ENCODE peak calls at places on chromosomes 2 and 18, in four cellular contexts. V is H9, A is mesenchymal stem cell, J is trophoblast cell. F is an unnamed sample.

GRCh38 chr2:10231551-10232085 is 71.1 kb upstream of the HPCAL1 start:
- DNase-seq in V (no peak), A (no peak), J (no peak), F (no peak)

GRCh38 chr2:122261923-122262322 is 506.5 kb downstream of the TSN start:
- DNase-seq in V (no peak), A (no peak), J (no peak), F (no peak)

GRCh38 chr18:21997207-21998143 is 171.9 kb upstream of the GATA6 start:
- DNase-seq in V (no peak), A (peak), J (peak), F (peak)

GRCh38 chr2:18799397-18799796 is 210.0 kb upstream of the NT5C1B start:
- DNase-seq in V (no peak), A (no peak), J (no peak), F (no peak)

GRCh38 chr2:23009545-23010149 is 375.3 kb upstream of the KLHL29 start:
- DNase-seq in V (no peak), A (no peak), J (peak), F (no peak)

GRCh38 chr2:197706839-197707207 is 1.7 kb downstream of the MARS2 start:
- DNase-seq in V (no peak), A (no peak), J (no peak), F (no peak)

GRCh38 chr2:8402222-8402621 is 279.6 kb upstream of the ID2 start:
- DNase-seq in V (no peak), A (no peak), J (no peak), F (no peak)

GRCh38 chr2:162092656-162093556 is 18.9 kb upstream of the DPP4 start:
- DNase-seq in V (no peak), A (peak), J (peak), F (no peak)

GRCh38 chr2:65227035-65227470 is 578 bp upstream of the ACTR2 start:
- DNase-seq in V (no peak), A (no peak), J (peak), F (no peak)

GRCh38 chr18:10798727-10799435 is 273.1 kb downstream of the NAPG start:
- DNase-seq in V (no peak), A (no peak), J (no peak), F (no peak)

GRCh38 chr18:12476955-12477354 is 69.2 kb downstream of the PRELID3A start:
- DNase-seq in V (no peak), A (peak), J (no peak), F (no peak)

GRCh38 chr2:138572318-138572717 is 70.7 kb downstream of the SPOPL start:
- DNase-seq in V (no peak), A (no peak), J (no peak), F (no peak)

GRCh38 chr18:56097561-56098095 is 509.6 kb upstream of the TCF4 start:
- DNase-seq in V (no peak), A (no peak), J (no peak), F (no peak)

GRCh38 chr2:60678551-60678950 is 77.5 kb upstream of the PAPOLG start:
- DNase-seq in V (no peak), A (no peak), J (no peak), F (no peak)

GRCh38 chr2:179139506-179139905 is 89.6 kb upstream of the CCDC141 start:
- DNase-seq in V (no peak), A (no peak), J (no peak), F (no peak)

GRCh38 chr18:45940724-45941123 is 26.4 kb downstream of the EPG5 start:
- DNase-seq in V (no peak), A (no peak), J (no peak), F (no peak)

GRCh38 chr18:75036941-75037516 is 171.9 kb downstream of the PTGR3 start:
- DNase-seq in V (no peak), A (peak), J (no peak), F (no peak)

GRCh38 chr2:102620367-102620766 is 1.0 kb downstream of the SLC9A2 start:
- DNase-seq in V (peak), A (no peak), J (no peak), F (no peak)

GRCh38 chr2:121943285-121943684 is 187.8 kb downstream of the TSN start:
- DNase-seq in V (no peak), A (no peak), J (no peak), F (no peak)

GRCh38 chr2:195871326-195871725 is 197.3 kb downstream of the DNAH7 start:
- DNase-seq in V (no peak), A (no peak), J (no peak), F (no peak)

GRCh38 chr2:8623958-8624591 is 57.8 kb upstream of the ID2 start:
- DNase-seq in V (no peak), A (no peak), J (no peak), F (no peak)

GRCh38 chr2:158904126-158904525 is 64.3 kb upstream of the TANC1 start:
- DNase-seq in V (no peak), A (no peak), J (no peak), F (no peak)
- H2BK12ac ChIP-seq in V (no peak), A (no peak), J (no peak), F (no peak)

GRCh38 chr2:128396946-128397345 is 78.3 kb upstream of the HS6ST1 start:
- DNase-seq in V (no peak), A (no peak), J (peak), F (no peak)

GRCh38 chr2:128394004-128394730 is 75.5 kb upstream of the HS6ST1 start:
- DNase-seq in V (peak), A (no peak), J (peak), F (no peak)

GRCh38 chr2:128396500-128396891 is 77.8 kb upstream of the HS6ST1 start:
- DNase-seq in V (peak), A (peak), J (peak), F (no peak)

GRCh38 chr2:128395196-128395595 is 76.5 kb upstream of the HS6ST1 start:
- DNase-seq in V (no peak), A (no peak), J (no peak), F (no peak)

GRCh38 chr2:128395640-128396499 is 77.2 kb upstream of the HS6ST1 start:
- DNase-seq in V (no peak), A (peak), J (peak), F (no peak)
- H2BK12ac ChIP-seq in V (no peak), A (peak), J (peak), F (no peak)

GRCh38 chr2:234425923-234426603 is 70.8 kb downstream of the ARL4C start:
- DNase-seq in V (no peak), A (no peak), J (no peak), F (no peak)

GRCh38 chr2:234426616-234427015 is 70.3 kb downstream of the ARL4C start:
- DNase-seq in V (no peak), A (no peak), J (no peak), F (no peak)

GRCh38 chr2:234430892-234431291 is 66.0 kb downstream of the ARL4C start:
- DNase-seq in V (no peak), A (no peak), J (no peak), F (no peak)

GRCh38 chr2:234427081-234428058 is 69.5 kb downstream of the ARL4C start:
- DNase-seq in V (peak), A (peak), J (peak), F (peak)

DNA sequence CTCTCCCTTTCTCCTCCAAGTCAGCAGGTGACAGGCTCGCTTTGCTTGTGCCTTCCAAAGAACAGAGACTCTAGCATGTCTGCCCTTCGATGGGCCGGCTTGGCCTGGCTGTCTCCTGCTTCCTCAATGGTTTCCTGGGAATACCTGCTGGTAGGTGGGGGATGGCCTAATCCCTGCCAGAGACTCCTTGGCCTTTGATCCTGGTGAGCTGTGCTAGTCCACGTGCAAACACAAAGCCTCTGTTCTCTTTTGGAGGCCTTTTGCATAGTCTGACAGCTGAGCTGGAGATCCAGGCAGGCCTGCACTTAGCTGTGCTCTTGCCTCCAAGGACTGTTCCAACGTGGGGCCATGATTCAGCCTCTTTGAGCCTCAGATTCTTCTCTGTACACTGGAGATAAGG is 67.6 kb downstream of the ARL4C start:
- DNase-seq in V (no peak), A (no peak), J (no peak), F (no peak)
- H2BK12ac ChIP-seq in V (no peak), A (peak), J (no peak), F (peak)

GRCh38 chr2:85936421-85937068 is 47.8 kb upstream of the ST3GAL5 start:
- DNase-seq in V (no peak), A (peak), J (no peak), F (no peak)
- H2BK12ac ChIP-seq in V (no peak), A (peak), J (peak), F (peak)

DNA sequence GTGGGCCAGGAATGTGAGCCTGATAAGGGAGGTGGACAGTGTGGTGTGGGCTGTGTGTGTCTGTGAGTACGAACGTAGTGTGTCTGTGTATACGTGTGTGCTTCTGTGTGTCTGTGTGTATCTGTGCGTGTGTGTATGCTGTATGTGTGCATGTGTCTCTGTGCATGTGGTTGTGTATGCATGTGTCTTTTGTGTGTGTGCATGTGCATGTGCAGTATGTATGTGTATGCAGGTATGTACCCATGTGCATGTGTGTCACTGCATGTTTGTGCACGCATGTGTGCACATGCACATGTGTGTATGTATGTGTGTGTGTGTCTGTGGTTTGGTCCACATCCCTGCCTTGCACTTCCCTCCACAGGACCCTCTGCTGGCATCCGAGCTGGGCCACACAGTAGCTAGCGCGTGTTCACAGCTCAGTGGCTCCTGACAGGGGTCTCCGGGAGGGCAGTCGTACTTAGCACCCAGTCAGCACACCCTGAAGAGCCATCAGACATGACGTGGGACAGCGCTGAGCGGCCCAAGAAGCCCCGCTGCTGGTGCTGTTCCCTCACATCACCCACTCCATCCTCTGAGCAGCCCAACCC is 114.3 kb downstream of the CELF4 start:
- DNase-seq in V (no peak), A (no peak), J (no peak), F (no peak)
- H2BK12ac ChIP-seq in V (no peak), A (peak), J (peak), F (peak)

GRCh38 chr18:495452-495851 is 5.0 kb downstream of the COLEC12 start:
- DNase-seq in V (no peak), A (no peak), J (no peak), F (no peak)
- H2BK12ac ChIP-seq in V (no peak), A (no peak), J (no peak), F (no peak)

DNA sequence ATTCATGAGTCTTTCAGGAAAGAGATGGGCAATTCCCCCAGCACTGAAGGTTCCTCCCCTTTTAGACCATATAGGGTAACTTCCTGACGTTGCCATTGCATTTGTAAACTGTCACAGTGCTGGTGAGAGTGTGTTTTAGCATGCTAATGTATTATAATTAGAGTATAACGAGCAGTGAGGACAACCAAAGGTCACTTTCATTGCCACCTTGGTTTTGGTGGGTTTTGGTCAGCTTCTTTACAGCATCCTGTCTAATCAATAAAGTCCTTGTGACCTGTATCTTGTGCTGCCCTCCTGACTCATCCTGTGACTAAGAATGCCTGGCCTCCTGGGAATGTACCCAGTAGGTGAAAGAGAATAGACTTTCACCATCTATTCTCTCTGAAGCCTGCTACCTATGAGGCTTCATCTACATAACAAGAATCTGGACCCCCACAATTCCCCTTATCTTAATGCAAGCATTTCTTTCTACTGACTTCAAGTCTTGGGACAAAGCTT is 148.7 kb downstream of the CABLES1 start:
- DNase-seq in V (peak), A (peak), J (peak), F (no peak)
- H2BK12ac ChIP-seq in V (no peak), A (no peak), J (no peak), F (no peak)

GRCh38 chr18:23718731-23719130 is 29.5 kb downstream of the LAMA3 start:
- DNase-seq in V (no peak), A (no peak), J (peak), F (no peak)
- H2BK12ac ChIP-seq in V (no peak), A (peak), J (peak), F (no peak)

F was measured in neuronal stem cell.